ENCODE peak calls at places on chromosomes 6 and 20, in seven cellular contexts. I, A, F, G, Q, N and H are unnamed samples.

GRCh38 chr6:116011520-116011919 is 49.2 kb downstream of the FRK start:
- DNase-seq in A (no peak), N (no peak), G (no peak), F (peak), Q (peak), I (no peak), H (peak)

GRCh38 chr20:24164360-24164759 is 175.8 kb upstream of the GGTLC1 start:
- DNase-seq in A (no peak), F (peak), G (peak), N (no peak), I (no peak), Q (no peak), H (no peak)

GRCh38 chr6:56807335-56807991 is 147.4 kb upstream of the BEND6 start:
- DNase-seq in I (no peak), G (no peak), F (no peak), A (no peak), N (peak), Q (no peak), H (no peak)

GRCh38 chr6:45187841-45188240 is 140.3 kb upstream of the RUNX2 start:
- DNase-seq in N (peak), F (peak), I (no peak), G (no peak), Q (no peak), A (no peak), H (no peak)

GRCh38 chr20:53534037-53534436 is 59.6 kb downstream of the ZNF217 start:
- DNase-seq in F (no peak), A (no peak), Q (no peak), N (no peak), G (no peak), I (no peak), H (no peak)

GRCh38 chr6:119960065-119960464 is 610.5 kb upstream of the MAN1A1 start:
- DNase-seq in N (no peak), Q (no peak), A (no peak), G (no peak), F (no peak), I (no peak), H (no peak)

GRCh38 chr20:60823001-60823649 is 428.9 kb upstream of the CDH4 start:
- DNase-seq in Q (no peak), N (no peak), I (no peak), A (no peak), F (no peak), G (peak), H (no peak)

GRCh38 chr20:59671661-59672471 is 67.5 kb downstream of the PHACTR3 start:
- DNase-seq in A (no peak), F (no peak), N (no peak), I (no peak), G (no peak), Q (no peak), H (no peak)

GRCh38 chr6:74434165-74434564 is 738.2 kb downstream of the CD109 start:
- DNase-seq in I (no peak), G (no peak), A (no peak), N (no peak), F (no peak), Q (no peak), H (no peak)

GRCh38 chr20:36352843-36353553 is 46.9 kb downstream of the DLGAP4 start:
- DNase-seq in I (no peak), F (peak), Q (no peak), N (no peak), A (no peak), G (no peak), H (no peak)

GRCh38 chr6:137102851-137103492 is 58.2 kb upstream of the IL20RA start:
- DNase-seq in A (no peak), N (no peak), Q (peak), G (no peak), I (no peak), F (no peak), H (no peak)

GRCh38 chr20:41617059-41617921 is 887 bp downstream of the CHD6 start:
- DNase-seq in G (peak), Q (peak), I (peak), N (peak), A (no peak), F (peak), H (peak)

GRCh38 chr6:109389650-109390274 is 7.5 kb upstream of the CD164 start:
- DNase-seq in F (peak), G (no peak), I (no peak), Q (no peak), A (no peak), N (no peak), H (no peak)

GRCh38 chr6:132252113-132252512 is 149.2 kb downstream of the MOXD1 start:
- DNase-seq in A (no peak), I (no peak), G (no peak), F (peak), Q (no peak), N (no peak), H (no peak)

GRCh38 chr20:44967207-44967807 is 995 bp downstream of the STK4 start:
- DNase-seq in G (no peak), A (no peak), I (no peak), F (peak), Q (peak), N (peak), H (peak)

GRCh38 chr20:44862286-44862685 is 23.2 kb upstream of the YWHAB start:
- DNase-seq in Q (no peak), I (no peak), A (no peak), F (no peak), N (no peak), G (no peak), H (no peak)

GRCh38 chr6:12064125-12064524 is 52.0 kb downstream of the HIVEP1 start:
- DNase-seq in I (no peak), F (no peak), Q (no peak), G (no peak), N (peak), A (no peak), H (no peak)